ENCODE peak calls at places on chromosomes 2 and 18, in ten cellular contexts. One of them, this sample, is unnamed. For H3K4me1 and H3K36me3, the result is how much of the 10 kb centered on the place peaks cover.

GRCh38 chr2:197209742-197210408 is 100.7 kb downstream of the ANKRD44 start:
- DNase-seq in upper lobe of right lung: peak
- DNase-seq in ovary: no peak
- DNase-seq in ascending aorta: no peak
- DNase-seq in neuronal stem cell: no peak
- DNase-seq in BE2C: no peak
- DNase-seq in mesendoderm: peak
- DNase-seq in spleen: no peak
- DNase-seq in CD4-positive, alpha-beta memory T cell: peak
- DNase-seq in astrocyte: peak
- DNase-seq in this sample: peak

GRCh38 chr2:138291805-138292204 is 209.8 kb upstream of the SPOPL start:
- DNase-seq in CD4-positive, alpha-beta memory T cell: no peak
- DNase-seq in neuronal stem cell: no peak
- DNase-seq in spleen: no peak
- DNase-seq in ovary: no peak
- DNase-seq in upper lobe of right lung: no peak
- DNase-seq in astrocyte: no peak
- DNase-seq in BE2C: no peak
- DNase-seq in mesendoderm: no peak
- DNase-seq in ascending aorta: no peak
- DNase-seq in this sample: no peak

GRCh38 chr2:37766087-37766486 is 94.6 kb upstream of the CDC42EP3 start:
- DNase-seq in spleen: no peak
- DNase-seq in CD4-positive, alpha-beta memory T cell: no peak
- DNase-seq in upper lobe of right lung: no peak
- DNase-seq in ascending aorta: no peak
- DNase-seq in astrocyte: no peak
- DNase-seq in mesendoderm: peak
- DNase-seq in neuronal stem cell: no peak
- DNase-seq in ovary: no peak
- DNase-seq in BE2C: no peak
- DNase-seq in this sample: no peak

GRCh38 chr2:142586693-142587432 is 290.6 kb upstream of the KYNU start:
- DNase-seq in ovary: no peak
- DNase-seq in upper lobe of right lung: no peak
- DNase-seq in neuronal stem cell: no peak
- DNase-seq in spleen: peak
- DNase-seq in BE2C: peak
- DNase-seq in CD4-positive, alpha-beta memory T cell: no peak
- DNase-seq in astrocyte: no peak
- DNase-seq in ascending aorta: no peak
- DNase-seq in mesendoderm: no peak
- DNase-seq in this sample: no peak

GRCh38 chr2:222296311-222296736 is 2.5 kb downstream of the PAX3 start:
- DNase-seq in mesendoderm: no peak
- DNase-seq in spleen: no peak
- DNase-seq in neuronal stem cell: no peak
- DNase-seq in ovary: no peak
- DNase-seq in CD4-positive, alpha-beta memory T cell: no peak
- DNase-seq in ascending aorta: no peak
- DNase-seq in upper lobe of right lung: no peak
- DNase-seq in astrocyte: no peak
- DNase-seq in BE2C: no peak
- DNase-seq in this sample: no peak

GRCh38 chr2:27703638-27704341 is 40.1 kb downstream of the SLC4A1AP start:
- DNase-seq in neuronal stem cell: peak
- DNase-seq in ovary: peak
- DNase-seq in ascending aorta: peak
- DNase-seq in upper lobe of right lung: peak
- DNase-seq in CD4-positive, alpha-beta memory T cell: peak
- DNase-seq in spleen: peak
- DNase-seq in mesendoderm: peak
- DNase-seq in astrocyte: peak
- DNase-seq in BE2C: peak
- DNase-seq in this sample: peak

GRCh38 chr2:240959214-240959940 is 39.0 kb upstream of the SNED1 start:
- DNase-seq in upper lobe of right lung: no peak
- DNase-seq in astrocyte: no peak
- DNase-seq in BE2C: no peak
- DNase-seq in neuronal stem cell: no peak
- DNase-seq in CD4-positive, alpha-beta memory T cell: no peak
- DNase-seq in spleen: peak
- DNase-seq in mesendoderm: no peak
- DNase-seq in ovary: peak
- DNase-seq in ascending aorta: no peak
- DNase-seq in this sample: no peak

GRCh38 chr2:160199683-160200389 is at the start of gene ITGB6:
- DNase-seq in mesendoderm: no peak
- DNase-seq in BE2C: no peak
- DNase-seq in spleen: no peak
- DNase-seq in neuronal stem cell: no peak
- DNase-seq in CD4-positive, alpha-beta memory T cell: no peak
- DNase-seq in ascending aorta: no peak
- DNase-seq in ovary: no peak
- DNase-seq in upper lobe of right lung: no peak
- DNase-seq in astrocyte: no peak
- DNase-seq in this sample: no peak

GRCh38 chr2:96897491-96898134 is 27.7 kb upstream of the SEMA4C start:
- DNase-seq in astrocyte: peak
- DNase-seq in ascending aorta: no peak
- DNase-seq in upper lobe of right lung: no peak
- DNase-seq in neuronal stem cell: no peak
- DNase-seq in BE2C: no peak
- DNase-seq in ovary: no peak
- DNase-seq in CD4-positive, alpha-beta memory T cell: no peak
- DNase-seq in spleen: no peak
- DNase-seq in mesendoderm: no peak
- DNase-seq in this sample: no peak

GRCh38 chr2:168587302-168587701 is 131.2 kb downstream of the CERS6 start:
- DNase-seq in mesendoderm: no peak
- DNase-seq in ascending aorta: no peak
- DNase-seq in CD4-positive, alpha-beta memory T cell: no peak
- DNase-seq in ovary: no peak
- DNase-seq in spleen: no peak
- DNase-seq in neuronal stem cell: no peak
- DNase-seq in BE2C: no peak
- DNase-seq in upper lobe of right lung: no peak
- DNase-seq in astrocyte: peak
- DNase-seq in this sample: no peak

GRCh38 chr2:231001921-231002320 is 6.0 kb downstream of the SPATA3 start:
- DNase-seq in spleen: no peak
- DNase-seq in ovary: no peak
- DNase-seq in BE2C: no peak
- DNase-seq in mesendoderm: no peak
- DNase-seq in ascending aorta: no peak
- DNase-seq in CD4-positive, alpha-beta memory T cell: no peak
- DNase-seq in neuronal stem cell: no peak
- DNase-seq in upper lobe of right lung: no peak
- DNase-seq in astrocyte: peak
- DNase-seq in this sample: no peak

GRCh38 chr2:107354143-107354542 is 468.2 kb upstream of the ST6GAL2 start:
- DNase-seq in neuronal stem cell: no peak
- DNase-seq in mesendoderm: no peak
- DNase-seq in spleen: no peak
- DNase-seq in ascending aorta: no peak
- DNase-seq in upper lobe of right lung: no peak
- DNase-seq in astrocyte: no peak
- DNase-seq in ovary: no peak
- DNase-seq in BE2C: no peak
- DNase-seq in CD4-positive, alpha-beta memory T cell: no peak
- DNase-seq in this sample: no peak

GRCh38 chr2:43375746-43376522 is 149.5 kb upstream of the ZFP36L2 start:
- DNase-seq in mesendoderm: no peak
- DNase-seq in neuronal stem cell: no peak
- DNase-seq in ovary: no peak
- DNase-seq in astrocyte: no peak
- DNase-seq in ascending aorta: no peak
- DNase-seq in CD4-positive, alpha-beta memory T cell: no peak
- DNase-seq in BE2C: no peak
- DNase-seq in upper lobe of right lung: no peak
- DNase-seq in spleen: no peak
- DNase-seq in this sample: no peak

GRCh38 chr2:17589406-17590035 is 49.0 kb downstream of the VSNL1 start:
- DNase-seq in BE2C: no peak
- DNase-seq in mesendoderm: no peak
- DNase-seq in ascending aorta: no peak
- DNase-seq in CD4-positive, alpha-beta memory T cell: no peak
- DNase-seq in ovary: no peak
- DNase-seq in spleen: no peak
- DNase-seq in upper lobe of right lung: no peak
- DNase-seq in astrocyte: no peak
- DNase-seq in neuronal stem cell: no peak
- DNase-seq in this sample: no peak

GRCh38 chr2:106847366-106847765 is 38.6 kb downstream of the ST6GAL2 start:
- DNase-seq in mesendoderm: peak
- DNase-seq in ovary: no peak
- DNase-seq in astrocyte: no peak
- DNase-seq in neuronal stem cell: no peak
- DNase-seq in CD4-positive, alpha-beta memory T cell: no peak
- DNase-seq in BE2C: no peak
- DNase-seq in ascending aorta: no peak
- DNase-seq in upper lobe of right lung: no peak
- DNase-seq in spleen: no peak
- DNase-seq in this sample: no peak

GRCh38 chr2:152465541-152465940 is 130.6 kb downstream of the FMNL2 start:
- DNase-seq in mesendoderm: no peak
- DNase-seq in neuronal stem cell: no peak
- DNase-seq in ovary: no peak
- DNase-seq in upper lobe of right lung: no peak
- DNase-seq in ascending aorta: no peak
- DNase-seq in BE2C: no peak
- DNase-seq in spleen: no peak
- DNase-seq in CD4-positive, alpha-beta memory T cell: no peak
- DNase-seq in astrocyte: no peak
- DNase-seq in this sample: no peak

GRCh38 chr2:60533114-60534033 is 20.1 kb downstream of the BCL11A start:
- DNase-seq in BE2C: peak
- DNase-seq in spleen: no peak
- DNase-seq in ascending aorta: no peak
- DNase-seq in CD4-positive, alpha-beta memory T cell: no peak
- DNase-seq in mesendoderm: no peak
- DNase-seq in ovary: no peak
- DNase-seq in astrocyte: peak
- DNase-seq in neuronal stem cell: no peak
- DNase-seq in upper lobe of right lung: no peak
- DNase-seq in this sample: no peak
- H3K4me1 ChIP-seq in BE2C: under half
- H3K4me1 ChIP-seq in spleen: under half
- H3K4me1 ChIP-seq in ascending aorta: under half
- H3K4me1 ChIP-seq in CD4-positive, alpha-beta memory T cell: under half
- H3K4me1 ChIP-seq in mesendoderm: under half
- H3K4me1 ChIP-seq in ovary: under half
- H3K4me1 ChIP-seq in astrocyte: under half
- H3K4me1 ChIP-seq in neuronal stem cell: under half
- H3K4me1 ChIP-seq in upper lobe of right lung: under half
- H3K4me1 ChIP-seq in this sample: under half

DNA sequence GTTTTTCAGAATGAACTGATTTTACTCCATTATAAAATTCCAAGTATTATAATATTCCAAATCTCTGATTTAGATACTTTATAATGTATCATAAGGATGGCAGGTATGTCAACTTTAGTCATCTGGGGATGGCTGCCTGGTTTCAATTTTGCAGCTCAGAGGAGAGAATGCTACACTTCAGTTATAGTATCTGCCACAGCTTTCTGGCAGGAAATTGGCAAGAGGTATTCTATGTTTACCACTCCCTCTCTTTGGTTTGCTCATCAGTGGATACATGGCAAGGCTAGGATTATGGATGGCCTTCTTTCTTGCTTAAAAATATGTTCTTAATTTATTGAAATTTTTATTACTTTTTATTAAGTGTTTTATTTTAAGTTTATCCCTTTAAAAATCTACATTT is 67.0 kb upstream of the TNFRSF11A start:
- DNase-seq in ascending aorta: no peak
- DNase-seq in mesendoderm: no peak
- DNase-seq in BE2C: no peak
- DNase-seq in spleen: no peak
- DNase-seq in ovary: no peak
- DNase-seq in astrocyte: no peak
- DNase-seq in upper lobe of right lung: no peak
- DNase-seq in neuronal stem cell: no peak
- DNase-seq in CD4-positive, alpha-beta memory T cell: no peak
- DNase-seq in this sample: no peak
- H3K36me3 ChIP-seq in ascending aorta: under half
- H3K36me3 ChIP-seq in mesendoderm: under half
- H3K36me3 ChIP-seq in BE2C: under half
- H3K36me3 ChIP-seq in spleen: half or more
- H3K36me3 ChIP-seq in ovary: under half
- H3K36me3 ChIP-seq in astrocyte: under half
- H3K36me3 ChIP-seq in upper lobe of right lung: half or more
- H3K36me3 ChIP-seq in neuronal stem cell: half or more
- H3K36me3 ChIP-seq in CD4-positive, alpha-beta memory T cell: under half
- H3K36me3 ChIP-seq in this sample: half or more

DNA sequence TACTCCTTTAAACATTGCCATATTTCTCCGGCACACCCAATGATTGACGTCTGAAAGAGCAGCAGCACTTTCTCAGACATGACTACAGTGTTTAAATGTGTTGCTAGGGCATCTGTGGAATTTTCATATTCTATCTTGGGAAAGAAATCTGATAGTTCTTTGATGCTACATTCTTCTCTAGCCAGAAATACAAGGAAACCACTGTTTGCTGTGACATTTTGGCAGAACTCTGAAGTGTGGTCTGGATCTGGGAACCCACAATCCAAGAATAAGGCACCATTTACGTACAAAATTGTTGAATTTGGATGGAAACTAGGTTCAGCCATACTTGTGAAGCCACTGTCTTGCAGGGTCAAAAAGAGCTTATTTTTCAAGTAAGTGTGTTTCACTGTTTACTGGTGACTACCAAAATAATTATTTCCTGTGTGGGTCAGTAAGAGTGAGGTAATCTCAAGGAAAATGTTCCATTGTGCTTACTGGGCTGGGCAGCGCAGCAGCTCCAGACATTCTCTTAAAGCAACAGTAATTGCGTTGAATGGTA is 21.3 kb upstream of the CD28 start:
- DNase-seq in neuronal stem cell: no peak
- DNase-seq in spleen: no peak
- DNase-seq in ascending aorta: no peak
- DNase-seq in CD4-positive, alpha-beta memory T cell: no peak
- DNase-seq in astrocyte: peak
- DNase-seq in BE2C: no peak
- DNase-seq in mesendoderm: no peak
- DNase-seq in ovary: no peak
- DNase-seq in upper lobe of right lung: no peak
- DNase-seq in this sample: no peak
- H3K4me1 ChIP-seq in neuronal stem cell: under half
- H3K4me1 ChIP-seq in spleen: under half
- H3K4me1 ChIP-seq in ascending aorta: half or more
- H3K4me1 ChIP-seq in CD4-positive, alpha-beta memory T cell: under half
- H3K4me1 ChIP-seq in astrocyte: half or more
- H3K4me1 ChIP-seq in BE2C: under half
- H3K4me1 ChIP-seq in mesendoderm: under half
- H3K4me1 ChIP-seq in ovary: under half
- H3K4me1 ChIP-seq in upper lobe of right lung: half or more
- H3K4me1 ChIP-seq in this sample: under half

DNA sequence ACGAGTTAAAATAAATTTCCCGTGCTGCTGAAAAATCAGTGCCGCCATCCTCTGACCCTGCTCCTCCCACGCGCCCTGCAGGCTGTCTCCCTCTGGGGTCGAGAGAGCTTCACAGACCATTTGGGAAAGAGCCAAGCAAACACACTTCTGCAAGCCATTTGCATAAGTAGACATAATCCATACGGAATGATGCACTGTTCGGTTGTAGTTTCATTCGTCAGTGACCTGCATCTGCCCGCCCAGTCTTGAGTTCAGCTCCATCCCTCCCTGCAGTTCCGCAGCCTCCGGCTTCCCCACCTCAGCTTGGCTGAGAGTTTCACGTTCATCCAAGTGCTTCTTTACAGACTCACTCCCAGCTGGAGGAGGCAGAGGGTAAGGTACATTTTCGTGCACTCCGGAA is 69.6 kb downstream of the TRAPPC12 start:
- DNase-seq in ascending aorta: no peak
- DNase-seq in spleen: no peak
- DNase-seq in BE2C: peak
- DNase-seq in neuronal stem cell: no peak
- DNase-seq in upper lobe of right lung: no peak
- DNase-seq in mesendoderm: no peak
- DNase-seq in ovary: no peak
- DNase-seq in CD4-positive, alpha-beta memory T cell: no peak
- DNase-seq in astrocyte: no peak
- DNase-seq in this sample: no peak
- H3K36me3 ChIP-seq in ascending aorta: half or more
- H3K36me3 ChIP-seq in spleen: under half
- H3K36me3 ChIP-seq in BE2C: under half
- H3K36me3 ChIP-seq in neuronal stem cell: half or more
- H3K36me3 ChIP-seq in upper lobe of right lung: half or more
- H3K36me3 ChIP-seq in mesendoderm: under half
- H3K36me3 ChIP-seq in ovary: under half
- H3K36me3 ChIP-seq in CD4-positive, alpha-beta memory T cell: under half
- H3K36me3 ChIP-seq in astrocyte: under half
- H3K36me3 ChIP-seq in this sample: under half